ENCODE peak calls at places on chromosome 18, in seven cellular contexts. X is AG04449, M is fibroblast of pulmonary artery, L is tibial nerve, B is dorsolateral prefrontal cortex, I is GM12864, N is fibroblast of lung. P is an unnamed sample.
A peak's percentile ranks its signal among the peaks of the same experiment; 100 is the strongest.

GRCh38 chr18:31942301-31942998 is 478 bp downstream of the TRAPPC8 start:
- DNase-seq in B (no peak), I (no peak), N (peak; percentile 70), M (peak; percentile 52), X (no peak), L (no peak), P (peak; percentile 73)

GRCh38 chr18:79528846-79529245 is 133.1 kb downstream of the NFATC1 start:
- DNase-seq in M (peak; percentile 84), I (peak; percentile 42), B (peak; percentile 45), X (no peak), L (peak; percentile 59), N (peak; percentile 56), P (peak; percentile 88)

GRCh38 chr18:55833543-55833942 is 245.6 kb upstream of the TCF4 start:
- DNase-seq in B (no peak), L (no peak), X (peak; percentile 94), I (no peak), M (peak; percentile 95), N (peak; percentile 99), P (no peak)

GRCh38 chr18:39701839-39702238 is 2136.2 kb upstream of the CELF4 start:
- DNase-seq in L (no peak), B (no peak), X (no peak), N (peak; percentile 56), M (peak; percentile 39), I (no peak), P (no peak)

GRCh38 chr18:48790226-48790863 is 160.4 kb downstream of the SMAD7 start:
- DNase-seq in I (no peak), N (no peak), X (no peak), L (peak; percentile 32), M (peak; percentile 65), B (no peak), P (no peak)

GRCh38 chr18:75554644-75555043 is 127.1 kb upstream of the SMIM21 start:
- DNase-seq in L (no peak), M (no peak), X (no peak), N (no peak), I (no peak), B (no peak), P (no peak)

GRCh38 chr18:35050004-35050623 is 8.9 kb downstream of the MAPRE2 start:
- DNase-seq in B (no peak), L (no peak), I (no peak), M (no peak), N (peak; percentile 6), X (no peak), P (no peak)

GRCh38 chr18:55053976-55054375 is 94.7 kb upstream of the CCDC68 start:
- DNase-seq in M (no peak), L (no peak), N (peak; percentile 71), I (no peak), B (no peak), X (no peak), P (no peak)

GRCh38 chr18:57691363-57691762 is 69.7 kb upstream of the NARS1 start:
- DNase-seq in L (no peak), I (no peak), X (no peak), N (no peak), B (no peak), M (no peak), P (no peak)

GRCh38 chr18:45916302-45916701 is 50.8 kb downstream of the EPG5 start:
- DNase-seq in B (no peak), M (no peak), I (no peak), L (no peak), X (no peak), N (no peak), P (no peak)

GRCh38 chr18:45910405-45911023 is 56.6 kb downstream of the EPG5 start:
- DNase-seq in B (no peak), M (peak; percentile 68), X (no peak), N (peak; percentile 26), L (no peak), I (peak; percentile 7), P (peak; percentile 71)

GRCh38 chr18:45913276-45913675 is 53.9 kb downstream of the EPG5 start:
- DNase-seq in X (no peak), N (no peak), L (no peak), M (no peak), I (no peak), B (no peak), P (no peak)
- TF ChIP-seq CTCF in X (no peak), N (no peak), L (no peak), M (no peak), I (no peak), B (no peak), P (no peak)

DNA sequence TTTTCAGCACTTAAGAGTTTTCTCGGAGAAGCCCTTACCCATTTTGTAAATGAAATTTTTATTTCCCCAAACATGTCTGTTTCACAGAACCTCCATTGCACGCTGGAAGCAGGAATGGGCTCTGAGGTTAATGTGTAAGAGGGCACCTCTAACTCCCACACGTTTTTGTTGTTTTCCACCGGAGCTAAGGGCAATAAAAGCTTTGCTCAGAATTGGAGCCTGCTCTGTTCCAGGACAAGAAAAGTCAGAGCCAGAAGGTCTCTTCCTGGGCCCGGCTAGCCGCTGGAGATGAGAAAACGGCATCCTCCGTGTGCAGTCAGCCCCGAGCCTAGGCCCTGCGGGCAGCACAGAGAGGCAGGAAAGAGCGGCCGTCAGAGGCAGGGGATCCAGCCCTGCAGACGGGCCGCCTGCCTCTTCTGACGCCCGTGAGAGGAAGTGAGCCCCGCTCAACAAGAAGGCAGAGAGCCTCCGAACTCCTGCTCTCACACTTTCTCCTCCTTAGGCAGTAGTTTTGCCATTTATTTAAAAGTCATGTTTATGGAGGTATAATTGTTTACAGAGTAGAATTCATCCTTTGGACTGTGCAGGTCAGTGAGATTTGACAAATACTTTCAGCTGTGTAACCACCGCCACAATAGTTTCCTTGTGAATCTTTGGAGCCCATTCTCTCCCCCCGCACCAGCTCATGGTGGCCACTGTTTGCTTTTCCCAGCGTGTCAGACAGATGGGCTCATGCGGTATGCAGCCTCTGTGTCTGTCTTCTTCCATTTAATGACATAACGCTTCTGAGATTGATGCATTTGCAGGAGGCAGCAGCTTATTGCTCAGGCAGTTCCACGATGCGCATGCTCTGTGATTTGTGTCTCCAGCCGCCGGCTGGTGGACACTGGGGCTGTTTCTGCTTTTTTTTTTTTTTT is 117.3 kb downstream of the GALR1 start:
- DNase-seq in N (peak; percentile 41), L (peak; percentile 39), M (no peak), I (no peak), B (peak; percentile 67), X (no peak), P (no peak)
- TF ChIP-seq CTCF in N (no peak), L (no peak), M (no peak), I (no peak), B (no peak), X (no peak), P (no peak)

GRCh38 chr18:74331404-74331803 is 15.8 kb downstream of the C18orf63 start:
- DNase-seq in N (peak; percentile 20), I (no peak), M (peak; percentile 74), L (no peak), X (no peak), B (no peak), P (no peak)
- TF ChIP-seq CTCF in N (peak; percentile 61), I (peak; percentile 38), M (peak; percentile 70), L (peak; percentile 51), X (peak; percentile 50), B (no peak), P (no peak)

DNA sequence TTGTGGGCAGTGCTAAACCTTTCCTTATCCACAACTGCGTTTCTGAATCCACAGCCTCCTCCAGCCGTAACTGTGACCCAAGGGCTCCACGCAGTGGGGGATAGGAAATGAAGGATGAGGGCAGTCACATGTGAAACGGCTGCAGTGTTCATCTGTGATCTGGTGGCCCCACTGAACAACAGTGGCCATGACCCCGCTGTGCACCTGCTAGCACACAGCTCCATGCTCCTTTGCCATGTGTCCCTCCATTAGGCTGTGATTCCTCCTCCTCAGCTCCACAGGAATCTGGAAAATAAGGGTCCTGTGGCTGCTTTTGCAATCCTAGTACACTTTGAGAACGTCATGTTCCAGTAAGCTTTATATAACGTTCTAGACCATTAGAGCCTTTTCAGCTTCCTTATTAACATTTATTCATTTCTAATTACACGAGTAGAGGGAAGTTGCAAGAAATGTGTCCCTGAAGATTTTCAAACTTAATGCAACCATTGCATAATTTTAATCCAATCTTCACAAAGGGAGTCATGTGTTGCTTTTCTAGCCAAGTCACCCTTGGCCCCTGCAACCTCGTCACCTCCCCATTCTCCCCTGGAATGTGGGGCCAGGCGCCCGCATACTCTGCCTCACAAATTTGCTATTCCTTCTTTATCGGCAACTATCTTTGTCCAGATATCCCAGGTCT is 7.1 kb upstream of the NAPG start:
- DNase-seq in X (no peak), N (peak; percentile 24), M (peak; percentile 52), B (peak; percentile 72), I (no peak), L (peak; percentile 48), P (no peak)
- TF ChIP-seq CTCF in X (peak; percentile 58), N (peak; percentile 48), M (peak; percentile 35), B (no peak), I (no peak), L (peak; percentile 31), P (no peak)

GRCh38 chr18:25349926-25350560 is 1.9 kb downstream of the ZNF521 start:
- DNase-seq in M (no peak), N (peak; percentile 31), B (no peak), X (no peak), I (no peak), L (no peak), P (peak; percentile 26)

GRCh38 chr18:25350561-25351201 is 1.3 kb downstream of the ZNF521 start:
- DNase-seq in M (peak; percentile 48), B (no peak), X (no peak), N (peak; percentile 62), L (peak; percentile 40), I (peak; percentile 12), P (peak; percentile 68)

GRCh38 chr18:25351773-25352628 is at the start of gene ZNF521:
- DNase-seq in N (peak; percentile 89), I (no peak), L (peak; percentile 77), X (peak; percentile 17), B (peak; percentile 85), M (peak; percentile 84), P (peak; percentile 78)

GRCh38 chr18:25352629-25353005 is 651 bp upstream of the ZNF521 start:
- DNase-seq in I (no peak), M (no peak), X (no peak), N (no peak), B (no peak), L (no peak), P (no peak)

GRCh38 chr18:25351280-25351772 is 640 bp downstream of the ZNF521 start:
- DNase-seq in L (no peak), M (peak; percentile 6), X (no peak), I (no peak), B (no peak), N (no peak), P (peak; percentile 13)
- TF ChIP-seq CTCF in L (no peak), M (no peak), X (no peak), I (no peak), B (no peak), N (no peak), P (no peak)

GRCh38 chr18:61893304-61893970 is 630 bp upstream of the RNF152 start:
- DNase-seq in X (no peak), I (no peak), B (peak; percentile 52), N (peak; percentile 48), M (peak; percentile 52), L (no peak), P (peak; percentile 59)
- TF ChIP-seq CTCF in X (peak; percentile 44), I (no peak), B (no peak), N (no peak), M (no peak), L (no peak), P (no peak)